ENCODE peak calls at places on chromosome 19, in eight cellular contexts. S is RPMI8226; H is HS-27A; W is GM03348; N is NCI-H1105 treated with DMSO at 0.1 percent for 48 hours; A is stimulated activated CD4-positive, alpha-beta T cell treated with anti-CD3 and anti-CD28 coated beads, TNF-alpha, amount 100 ng/mL, for 24 hours; Q is sciatic nerve; Y is HEK293T. O is an unnamed sample.

GRCh38 chr19:48367855-48368254 is 3.7 kb downstream of the SYNGR4 start:
- DNase-seq in S (no peak), H (no peak), W (no peak), N (no peak), A (no peak), Q (no peak), Y (no peak), O (no peak)

GRCh38 chr19:46291829-46292228 is 5.0 kb upstream of the HIF3A start:
- DNase-seq in S (no peak), H (no peak), W (no peak), N (no peak), A (no peak), Q (no peak), Y (no peak), O (no peak)

GRCh38 chr19:46963093-46963734 is 56.4 kb upstream of the NPAS1 start:
- DNase-seq in S (no peak), H (peak; percentile 82), W (peak; percentile 81), N (no peak), A (no peak), Q (no peak), Y (no peak), O (no peak)

GRCh38 chr19:3319643-3320353 is 46.6 kb upstream of the NFIC start:
- DNase-seq in S (no peak), H (no peak), W (peak; percentile 35), N (no peak), A (no peak), Q (no peak), Y (no peak), O (no peak)

GRCh38 chr19:8377598-8377997 is 12.6 kb upstream of the RAB11B start:
- DNase-seq in S (no peak), H (no peak), W (no peak), N (no peak), A (no peak), Q (no peak), Y (no peak), O (no peak)

GRCh38 chr19:55197531-55197930 is 11.8 kb downstream of the PTPRH start:
- DNase-seq in S (peak; percentile 41), H (no peak), W (no peak), N (no peak), A (no peak), Q (no peak), Y (peak; percentile 59), O (peak; percentile 62)

GRCh38 chr19:33647146-33647545 is 25.4 kb downstream of the CHST8 start:
- DNase-seq in S (no peak), H (no peak), W (no peak), N (no peak), A (no peak), Q (no peak), Y (no peak), O (no peak)

GRCh38 chr19:17988161-17988560 is 19.8 kb upstream of the ARRDC2 start:
- DNase-seq in S (no peak), H (no peak), W (no peak), N (no peak), A (no peak), Q (no peak), Y (no peak), O (no peak)

GRCh38 chr19:19040417-19040816 is 7.0 kb downstream of the ARMC6 start:
- DNase-seq in S (no peak), H (no peak), W (peak; percentile 65), N (no peak), A (no peak), Q (peak; percentile 70), Y (no peak), O (no peak)

GRCh38 chr19:35549174-35549788 is 3.9 kb downstream of the TMEM147 start:
- DNase-seq in S (peak; percentile 79), H (peak; percentile 53), W (peak; percentile 85), N (peak; percentile 70), A (peak; percentile 32), Q (no peak), Y (peak; percentile 77), O (peak; percentile 82)

GRCh38 chr19:4066682-4067395 is at the start of gene ZBTB7A:
- DNase-seq in S (peak; percentile 87), H (no peak), W (peak; percentile 85), N (peak; percentile 42), A (peak; percentile 63), Q (peak; percentile 89), Y (peak; percentile 64), O (peak; percentile 88)

GRCh38 chr19:9528757-9529336 is 9.6 kb downstream of the ZNF426 start:
- DNase-seq in S (no peak), H (no peak), W (no peak), N (no peak), A (no peak), Q (no peak), Y (no peak), O (no peak)

GRCh38 chr19:19822148-19822429 is 539 bp upstream of the ZNF506 start:
- DNase-seq in S (no peak), H (no peak), W (no peak), N (no peak), A (no peak), Q (no peak), Y (no peak), O (peak; percentile 29)

GRCh38 chr19:13461536-13461935 is 44.7 kb downstream of the CACNA1A start:
- DNase-seq in S (no peak), H (no peak), W (no peak), N (no peak), A (no peak), Q (no peak), Y (no peak), O (no peak)

GRCh38 chr19:3873151-3873550 is 4.3 kb upstream of the ZFR2 start:
- DNase-seq in S (peak; percentile 54), H (no peak), W (no peak), N (peak; percentile 19), A (no peak), Q (no peak), Y (no peak), O (no peak)

GRCh38 chr19:4058696-4059492 is 7.8 kb downstream of the ZBTB7A start:
- DNase-seq in S (no peak), H (no peak), W (no peak), N (no peak), A (no peak), Q (no peak), Y (no peak), O (no peak)

GRCh38 chr19:51552996-51553725 is 17.9 kb upstream of the ZNF175 start:
- DNase-seq in S (peak; percentile 78), H (no peak), W (peak; percentile 83), N (no peak), A (peak; percentile 58), Q (peak; percentile 79), Y (peak; percentile 67), O (peak; percentile 46)

GRCh38 chr19:46821512-46822359 is 28.9 kb downstream of the AP2S1 start:
- DNase-seq in S (no peak), H (no peak), W (no peak), N (no peak), A (peak; percentile 55), Q (no peak), Y (no peak), O (peak; percentile 57)

GRCh38 chr19:57903298-57904174 is 12.9 kb downstream of the ZNF417 start:
- DNase-seq in S (peak; percentile 22), H (no peak), W (peak; percentile 70), N (peak; percentile 63), A (no peak), Q (no peak), Y (no peak), O (peak; percentile 53)

GRCh38 chr19:50500060-50500752 is 10.8 kb downstream of the JOSD2 start:
- DNase-seq in S (peak; percentile 66), H (no peak), W (no peak), N (no peak), A (no peak), Q (no peak), Y (no peak), O (no peak)

GRCh38 chr19:17420267-17420924 is 549 bp downstream of the MVB12A start:
- DNase-seq in S (peak; percentile 69), H (no peak), W (peak; percentile 52), N (peak; percentile 32), A (peak; percentile 38), Q (peak; percentile 72), Y (no peak), O (peak; percentile 28)

O was measured in OCI-LY7.